ENCODE peak calls at places on chromosome 16, in nine cellular contexts. H is endothelial cell, K is uterus, B is omental fat pad, G is cardiac fibroblast, R is body of pancreas, Z is A549, L is prostate gland, V is hepatocyte. S is an unnamed sample.

GRCh38 chr16:12207939-12208338 is 231.4 kb downstream of the SNX29 start:
- DNase-seq in G (no peak), Z (no peak), B (no peak), H (no peak), L (no peak), K (no peak), R (no peak), V (no peak), S (no peak)

GRCh38 chr16:47713225-47713595 is 252.1 kb downstream of the PHKB start:
- DNase-seq in L (no peak), K (no peak), R (no peak), G (peak; percentile 85), B (no peak), H (no peak), V (no peak), Z (peak; percentile 28), S (peak; percentile 96)

GRCh38 chr16:63813862-63814261 is 1308.0 kb downstream of the CDH11 start:
- DNase-seq in L (no peak), K (no peak), V (no peak), B (no peak), G (no peak), H (no peak), Z (no peak), R (no peak), S (no peak)

GRCh38 chr16:80198995-80199299 is 341.8 kb upstream of the DYNLRB2 start:
- DNase-seq in B (no peak), H (no peak), K (no peak), V (no peak), Z (no peak), G (peak; percentile 57), L (no peak), R (no peak), S (peak; percentile 63)

GRCh38 chr16:987846-988245 is 6.3 kb downstream of the SOX8 start:
- DNase-seq in L (no peak), H (no peak), B (no peak), V (no peak), G (no peak), K (no peak), R (no peak), Z (no peak), S (no peak)

GRCh38 chr16:58628845-58629680 is 563 bp downstream of the CNOT1 start:
- DNase-seq in K (peak; percentile 30), B (no peak), R (peak; percentile 49), H (peak; percentile 18), G (peak; percentile 33), V (peak; percentile 55), Z (peak; percentile 34), L (peak; percentile 54), S (peak; percentile 18)

GRCh38 chr16:89710709-89711564 is 9.4 kb upstream of the SPATA2L start:
- DNase-seq in Z (no peak), R (no peak), H (no peak), L (no peak), V (no peak), B (no peak), G (no peak), K (no peak), S (no peak)

GRCh38 chr16:57637424-57637823 is 9.0 kb downstream of the ADGRG1 start:
- DNase-seq in L (no peak), B (no peak), H (peak; percentile 28), R (no peak), K (peak; percentile 58), V (no peak), G (no peak), Z (no peak), S (no peak)

GRCh38 chr16:88431651-88432050 is 21.4 kb upstream of the ZFPM1 start:
- DNase-seq in L (no peak), Z (no peak), R (no peak), H (no peak), B (no peak), V (no peak), G (no peak), K (no peak), S (no peak)

GRCh38 chr16:57893559-57894389 is 77.2 kb downstream of the CNGB1 start:
- DNase-seq in H (no peak), K (no peak), R (peak; percentile 45), V (peak; percentile 72), Z (peak; percentile 96), L (no peak), B (no peak), G (peak; percentile 100), S (peak; percentile 59)

GRCh38 chr16:8572919-8573724 is 17.2 kb downstream of the TMEM114 start:
- DNase-seq in H (peak; percentile 36), L (no peak), R (no peak), B (no peak), V (peak; percentile 42), K (no peak), G (peak; percentile 75), Z (peak; percentile 53), S (peak; percentile 63)
- TF ChIP-seq CTCF in H (peak; percentile 57), L (no peak), R (no peak), B (no peak), V (peak; percentile 60), K (no peak), G (peak; percentile 70), Z (peak; percentile 54), S (peak; percentile 64)

GRCh38 chr16:3755249-3755648 is 37.9 kb upstream of the TRAP1 start:
- DNase-seq in H (no peak), Z (no peak), V (no peak), K (no peak), B (no peak), L (no peak), R (no peak), G (no peak), S (no peak)

GRCh38 chr16:3752984-3753383 is 35.7 kb upstream of the TRAP1 start:
- DNase-seq in L (no peak), H (no peak), V (no peak), R (no peak), K (no peak), B (no peak), Z (no peak), G (no peak), S (no peak)

GRCh38 chr16:3754304-3754703 is 37.0 kb upstream of the TRAP1 start:
- DNase-seq in G (peak; percentile 39), K (no peak), Z (no peak), V (no peak), R (no peak), B (no peak), L (no peak), H (no peak), S (no peak)

GRCh38 chr16:3754772-3755171 is 37.4 kb upstream of the TRAP1 start:
- DNase-seq in L (no peak), R (no peak), H (no peak), V (no peak), K (no peak), B (no peak), G (no peak), Z (no peak), S (no peak)

GRCh38 chr16:3751878-3752277 is 34.6 kb upstream of the TRAP1 start:
- DNase-seq in R (no peak), B (no peak), V (no peak), L (no peak), G (no peak), K (no peak), Z (no peak), H (no peak), S (no peak)
- TF ChIP-seq CTCF in R (no peak), B (no peak), V (no peak), L (no peak), G (no peak), K (no peak), Z (no peak), H (no peak), S (no peak)

DNA sequence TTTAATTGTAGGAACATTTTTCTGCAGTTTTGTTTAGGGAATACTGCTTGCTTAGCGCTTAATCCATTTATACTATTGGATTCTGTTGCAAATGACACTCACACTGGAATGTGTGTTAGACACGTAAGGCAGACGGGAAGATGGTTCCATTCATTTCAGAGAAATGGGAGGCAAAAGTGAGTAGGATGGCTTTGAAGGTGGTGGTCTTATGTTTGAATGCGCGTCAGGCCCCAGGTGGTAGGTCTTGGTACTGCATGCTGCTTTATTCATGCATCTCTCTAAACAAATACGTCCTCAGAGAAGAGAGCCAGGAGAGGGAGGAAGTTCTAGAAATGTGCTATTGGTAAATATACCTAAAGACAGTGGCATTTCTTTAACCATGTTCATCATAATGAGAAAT is 997.6 kb upstream of the RBFOX1 start:
- DNase-seq in L (no peak), H (peak; percentile 48), G (peak; percentile 10), B (no peak), R (no peak), V (peak; percentile 11), Z (peak; percentile 43), K (no peak), S (peak; percentile 1)
- TF ChIP-seq CTCF in L (no peak), H (peak; percentile 93), G (peak; percentile 59), B (no peak), R (peak; percentile 16), V (peak; percentile 27), Z (no peak), K (no peak), S (peak; percentile 38)

DNA sequence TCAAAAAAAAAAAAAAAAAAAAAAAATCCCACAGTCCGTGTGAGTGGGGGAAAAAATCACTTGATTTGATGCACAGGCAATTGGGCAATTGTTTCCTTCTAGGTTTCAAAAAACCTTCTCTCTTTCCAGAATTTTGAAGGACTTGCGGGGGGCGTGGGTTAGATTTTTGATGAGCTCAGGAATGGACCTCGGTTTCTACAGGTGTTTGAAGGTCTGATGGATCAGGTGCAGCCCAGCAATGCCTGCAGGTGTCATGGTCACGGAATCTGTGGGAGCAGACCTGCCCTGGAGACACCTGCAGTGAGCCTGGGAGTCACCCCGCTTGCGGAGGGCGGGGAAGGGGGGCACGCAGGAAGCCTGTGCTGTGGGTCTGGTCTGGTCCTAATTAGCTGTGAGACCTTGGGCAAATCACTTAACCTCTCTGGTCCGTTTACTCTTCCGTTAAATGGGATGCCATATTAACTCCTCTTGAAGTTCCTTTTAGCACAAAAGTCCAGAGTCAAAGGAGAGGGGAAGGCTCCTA is 174.2 kb downstream of the IRF8 start:
- DNase-seq in H (no peak), Z (no peak), L (no peak), K (no peak), G (no peak), R (peak; percentile 6), V (no peak), B (no peak), S (no peak)
- TF ChIP-seq CTCF in H (no peak), Z (no peak), L (no peak), K (no peak), G (no peak), R (no peak), V (no peak), B (no peak), S (no peak)